ENCODE peak calls at places on chromosome 12, in eight cellular contexts. D is lower lobe of right lung; A is PC-3; B is hepatocyte; I is IMR-90; M is stomach; Z is CD8-positive, alpha-beta T cell; G is cardiac muscle cell. Y is an unnamed sample. For H3K36me3, the result is how much of the 10 kb centered on the place peaks cover.

GRCh38 chr12:103572312-103572711 is 14.8 kb upstream of the STAB2 start:
- DNase-seq in D (no peak), A (peak), B (no peak), I (no peak), M (no peak), Z (no peak), G (no peak), Y (no peak)

GRCh38 chr12:107794451-107794850 is 19.9 kb downstream of the ASCL4 start:
- DNase-seq in D (no peak), A (no peak), B (peak), I (no peak), M (no peak), Z (no peak), G (no peak), Y (peak)

GRCh38 chr12:118237908-118238307 is 102.0 kb downstream of the PEBP1 start:
- DNase-seq in D (no peak), A (peak), B (peak), I (peak), M (no peak), Z (no peak), G (no peak), Y (peak)

GRCh38 chr12:130966443-130967030 is 12.8 kb downstream of the ADGRD1 start:
- DNase-seq in D (no peak), A (no peak), B (no peak), I (no peak), M (no peak), Z (no peak), G (no peak), Y (no peak)

GRCh38 chr12:123075591-123076171 is 75.2 kb downstream of the PITPNM2 start:
- DNase-seq in D (peak), A (peak), B (peak), I (no peak), M (peak), Z (peak), G (peak), Y (no peak)

GRCh38 chr12:109773384-109774011 is 59.7 kb downstream of the TRPV4 start:
- DNase-seq in D (peak), A (peak), B (no peak), I (no peak), M (peak), Z (no peak), G (no peak), Y (peak)

GRCh38 chr12:16030729-16031128 is 119.6 kb downstream of the DERA start:
- DNase-seq in D (no peak), A (no peak), B (peak), I (peak), M (no peak), Z (no peak), G (no peak), Y (no peak)

GRCh38 chr12:118061876-118062791 is 1.2 kb upstream of the WSB2 start:
- DNase-seq in D (peak), A (peak), B (peak), I (peak), M (peak), Z (no peak), G (peak), Y (peak)

GRCh38 chr12:53223391-53224267 is 8.4 kb downstream of the RARG start:
- DNase-seq in D (peak), A (no peak), B (peak), I (peak), M (no peak), Z (peak), G (no peak), Y (peak)

GRCh38 chr12:24045816-24046257 is 96.4 kb upstream of the SOX5 start:
- DNase-seq in D (no peak), A (no peak), B (peak), I (peak), M (no peak), Z (no peak), G (no peak), Y (no peak)

GRCh38 chr12:97912943-97913342 is 450.3 kb downstream of the RMST start:
- DNase-seq in D (no peak), A (peak), B (no peak), I (no peak), M (no peak), Z (no peak), G (no peak), Y (peak)

GRCh38 chr12:46266382-46266791 is 2.5 kb downstream of the SLC38A1 start:
- DNase-seq in D (no peak), A (peak), B (peak), I (peak), M (no peak), Z (peak), G (no peak), Y (peak)

GRCh38 chr12:109550310-109550680 is 23.0 kb downstream of the MMAB start:
- DNase-seq in D (no peak), A (no peak), B (no peak), I (no peak), M (no peak), Z (no peak), G (no peak), Y (no peak)

GRCh38 chr12:115449526-115449925 is 765.6 kb upstream of the TBX3 start:
- DNase-seq in D (no peak), A (no peak), B (no peak), I (no peak), M (no peak), Z (no peak), G (no peak), Y (no peak)

GRCh38 chr12:113333111-113333750 is 1.7 kb downstream of the SLC8B1 start:
- DNase-seq in D (no peak), A (no peak), B (no peak), I (no peak), M (no peak), Z (no peak), G (no peak), Y (no peak)

GRCh38 chr12:31037921-31038320 is 35.7 kb upstream of the DDX11 start:
- DNase-seq in D (no peak), A (peak), B (no peak), I (no peak), M (no peak), Z (no peak), G (no peak), Y (peak)

GRCh38 chr12:54018608-54018984 is 9.6 kb upstream of the HOXC6 start:
- DNase-seq in D (no peak), A (no peak), B (no peak), I (no peak), M (no peak), Z (no peak), G (no peak), Y (no peak)

GRCh38 chr12:46343122-46343852 is 29.3 kb downstream of the SLC38A2 start:
- DNase-seq in D (no peak), A (peak), B (no peak), I (no peak), M (peak), Z (no peak), G (no peak), Y (peak)

GRCh38 chr12:113762155-113762848 is 203.8 kb downstream of the RBM19 start:
- DNase-seq in D (no peak), A (no peak), B (no peak), I (no peak), M (no peak), Z (no peak), G (no peak), Y (no peak)

GRCh38 chr12:68348419-68348818 is 16.3 kb upstream of the MDM1 start:
- DNase-seq in D (no peak), A (no peak), B (no peak), I (no peak), M (no peak), Z (no peak), G (no peak), Y (no peak)

GRCh38 chr12:121787063-121787774 is 6.3 kb downstream of the RHOF start:
- DNase-seq in D (no peak), A (peak), B (no peak), I (no peak), M (peak), Z (peak), G (no peak), Y (no peak)

GRCh38 chr12:2811791-2812190 is 677 bp upstream of the ITFG2 start:
- DNase-seq in D (no peak), A (no peak), B (no peak), I (no peak), M (no peak), Z (no peak), G (no peak), Y (no peak)

GRCh38 chr12:2813214-2813554 is 716 bp downstream of the ITFG2 start:
- DNase-seq in D (no peak), A (no peak), B (no peak), I (no peak), M (no peak), Z (no peak), G (peak), Y (no peak)

GRCh38 chr12:2812290-2813213 is at the start of gene ITFG2:
- DNase-seq in D (peak), A (peak), B (peak), I (peak), M (peak), Z (peak), G (peak), Y (peak)

DNA sequence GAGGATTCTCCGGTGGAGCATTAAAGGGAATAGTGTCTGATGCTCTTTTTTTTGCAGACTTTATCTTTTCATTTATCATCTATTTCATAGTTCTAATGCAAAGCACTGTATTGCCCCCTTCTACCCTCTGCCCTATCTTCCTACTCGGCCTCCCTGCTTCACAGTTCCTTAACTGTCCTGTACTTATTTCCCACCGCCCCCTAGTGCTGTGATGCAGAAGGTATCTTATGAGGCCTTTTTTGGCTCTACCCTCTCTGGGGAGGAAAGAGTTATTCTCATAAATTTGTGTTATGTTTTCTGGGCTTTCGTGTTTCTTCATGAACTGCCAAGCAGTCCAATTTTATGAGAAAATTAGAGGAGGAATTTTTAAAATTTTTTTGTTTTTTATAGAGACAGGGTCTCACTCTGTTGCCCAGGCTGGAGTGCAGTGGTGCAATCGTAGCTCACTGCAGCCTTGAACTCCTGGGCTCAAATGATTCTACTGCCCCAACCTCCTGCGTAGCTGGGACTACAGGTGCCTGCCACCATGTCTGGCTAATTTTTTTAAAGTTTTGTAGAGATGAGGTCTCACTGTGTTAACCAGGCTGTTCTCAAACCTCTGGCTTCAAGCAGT is 1.2 kb downstream of the ITFG2 start:
- DNase-seq in D (no peak), A (peak), B (peak), I (peak), M (no peak), Z (peak), G (peak), Y (peak)
- H3K4me3 ChIP-seq in D (peak), A (peak), B (peak), I (peak), M (peak), Z (peak), G (peak), Y (peak)

GRCh38 chr12:71125515-71125914 is 32.3 kb downstream of the TSPAN8 start:
- DNase-seq in D (no peak), A (peak), B (no peak), I (no peak), M (no peak), Z (no peak), G (no peak), Y (no peak)
- TF ChIP-seq CTCF in D (no peak), A (peak), B (no peak), I (no peak), M (no peak), Z (no peak), G (peak), Y (no peak)

GRCh38 chr12:100215209-100215608 is 14.6 kb downstream of the ACTR6 start:
- DNase-seq in D (no peak), A (no peak), B (no peak), I (no peak), M (no peak), Z (no peak), G (no peak), Y (peak)

GRCh38 chr12:100214518-100214917 is 13.9 kb downstream of the ACTR6 start:
- DNase-seq in D (no peak), A (no peak), B (no peak), I (no peak), M (no peak), Z (no peak), G (no peak), Y (no peak)

GRCh38 chr12:100216337-100216736 is 15.7 kb downstream of the ACTR6 start:
- DNase-seq in D (no peak), A (no peak), B (peak), I (no peak), M (no peak), Z (no peak), G (no peak), Y (no peak)

GRCh38 chr12:100211698-100212097 is 11.1 kb downstream of the ACTR6 start:
- DNase-seq in D (no peak), A (no peak), B (no peak), I (no peak), M (no peak), Z (no peak), G (no peak), Y (no peak)

DNA sequence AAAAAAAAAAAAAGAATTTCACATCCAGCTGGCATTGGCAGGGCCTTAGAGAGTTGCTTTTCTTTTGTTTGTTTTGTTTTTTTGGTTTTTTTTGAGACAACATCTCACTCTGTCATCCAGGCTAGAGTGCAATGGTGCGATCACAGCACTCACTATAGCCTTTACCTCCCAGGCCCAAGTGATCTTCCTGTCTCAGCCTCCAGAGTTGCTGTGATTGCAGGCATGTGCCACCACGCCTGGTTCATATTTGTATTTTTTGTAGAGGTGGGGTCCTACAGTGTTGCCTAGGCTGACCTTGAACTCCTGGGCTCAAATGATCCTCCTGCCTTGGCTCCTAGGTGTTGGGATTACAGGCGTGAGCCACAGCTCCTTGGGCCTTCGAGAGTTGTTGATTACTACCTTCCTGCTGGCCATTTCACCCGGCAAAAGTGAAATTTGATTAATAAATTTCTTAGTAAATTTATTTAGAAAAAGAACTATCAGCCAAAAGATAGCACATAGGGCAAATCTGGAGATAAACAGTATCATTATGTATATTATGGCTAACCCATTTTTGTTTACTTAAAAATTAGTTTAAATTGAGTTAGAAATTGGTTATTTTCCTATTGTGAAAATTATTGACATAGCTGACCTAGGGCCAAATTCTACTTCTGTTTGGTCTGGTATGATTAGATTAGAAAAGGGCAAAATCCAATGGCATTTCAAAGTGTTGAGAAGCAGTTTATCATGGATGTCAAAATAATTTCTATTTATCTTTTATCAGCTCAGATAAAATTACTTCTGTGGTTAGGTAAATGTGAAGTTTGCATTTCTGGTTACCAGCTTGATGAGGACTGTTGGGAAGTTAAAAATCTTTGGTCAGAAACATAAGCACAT is 12.6 kb downstream of the ACTR6 start:
- DNase-seq in D (no peak), A (no peak), B (no peak), I (no peak), M (no peak), Z (no peak), G (no peak), Y (no peak)
- H3K36me3 ChIP-seq in D (half or more), A (under half), B (under half), I (under half), M (half or more), Z (under half), G (under half), Y (under half)

GRCh38 chr12:125018356-125018755 is 24.9 kb downstream of the BRI3BP start:
- DNase-seq in D (no peak), A (no peak), B (no peak), I (no peak), M (no peak), Z (no peak), G (no peak), Y (no peak)

GRCh38 chr12:125024949-125025563 is 31.6 kb downstream of the BRI3BP start:
- DNase-seq in D (no peak), A (no peak), B (no peak), I (no peak), M (no peak), Z (no peak), G (no peak), Y (no peak)

GRCh38 chr12:125021096-125021495 is 27.7 kb downstream of the BRI3BP start:
- DNase-seq in D (no peak), A (no peak), B (no peak), I (no peak), M (no peak), Z (no peak), G (no peak), Y (no peak)

GRCh38 chr12:125023065-125023464 is 29.6 kb downstream of the BRI3BP start:
- DNase-seq in D (no peak), A (no peak), B (no peak), I (no peak), M (no peak), Z (no peak), G (no peak), Y (no peak)

GRCh38 chr12:125021771-125022170 is 28.3 kb downstream of the BRI3BP start:
- DNase-seq in D (no peak), A (no peak), B (no peak), I (no peak), M (no peak), Z (no peak), G (no peak), Y (no peak)
- H3K4me3 ChIP-seq in D (no peak), A (no peak), B (no peak), I (no peak), M (no peak), Z (no peak), G (no peak), Y (no peak)

DNA sequence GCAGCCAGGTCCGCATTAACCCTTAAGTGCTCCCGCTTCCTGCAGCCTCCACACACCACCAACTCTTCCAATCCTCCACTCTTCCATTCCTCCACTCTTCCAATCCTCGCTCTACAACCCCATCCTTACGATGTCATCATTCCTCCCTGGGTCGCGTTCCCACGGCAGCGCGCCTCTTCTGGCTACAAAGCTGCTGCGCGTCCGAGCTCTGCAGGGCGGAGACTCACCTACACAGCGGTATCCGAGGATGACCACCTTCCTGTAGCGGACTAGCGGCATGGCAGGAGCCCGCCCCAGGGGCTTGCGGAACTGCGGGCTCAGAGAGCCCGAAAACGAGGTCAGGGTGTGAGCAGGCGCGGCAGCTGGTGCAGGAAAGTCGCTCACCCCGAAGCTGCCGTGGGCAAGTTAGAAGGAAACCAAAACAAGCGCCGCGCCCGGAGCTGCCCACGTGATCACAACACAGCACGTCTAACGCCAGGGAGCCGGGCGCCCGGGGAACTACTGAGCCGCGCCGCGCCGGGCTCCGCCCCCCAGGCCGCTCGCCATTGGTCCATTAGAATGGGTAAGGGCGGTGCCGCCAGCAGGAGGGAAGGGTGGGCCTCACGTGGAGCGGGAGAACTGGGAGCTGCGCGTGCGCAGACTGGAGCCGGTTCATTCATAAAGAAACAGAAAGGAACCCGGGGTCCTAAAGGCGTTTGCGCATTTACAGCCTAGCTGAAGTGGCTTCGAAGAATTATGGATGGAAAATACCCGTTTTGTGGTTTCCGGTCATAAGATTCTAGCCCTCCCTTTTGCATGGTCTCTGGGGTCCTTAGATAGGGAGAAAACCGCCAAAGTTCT is at the start of gene RHEBL1:
- DNase-seq in D (peak), A (peak), B (peak), I (peak), M (peak), Z (peak), G (peak), Y (peak)
- TF ChIP-seq CTCF in D (no peak), A (peak), B (peak), I (peak), M (no peak), Z (no peak), G (no peak), Y (peak)

GRCh38 chr12:112191201-112191600 is 65.8 kb downstream of the TRAFD1 start:
- DNase-seq in D (no peak), A (no peak), B (no peak), I (no peak), M (no peak), Z (no peak), G (no peak), Y (no peak)
- H3K36me3 ChIP-seq in D (half or more), A (under half), B (under half), I (under half), M (half or more), Z (under half), G (half or more), Y (under half)

DNA sequence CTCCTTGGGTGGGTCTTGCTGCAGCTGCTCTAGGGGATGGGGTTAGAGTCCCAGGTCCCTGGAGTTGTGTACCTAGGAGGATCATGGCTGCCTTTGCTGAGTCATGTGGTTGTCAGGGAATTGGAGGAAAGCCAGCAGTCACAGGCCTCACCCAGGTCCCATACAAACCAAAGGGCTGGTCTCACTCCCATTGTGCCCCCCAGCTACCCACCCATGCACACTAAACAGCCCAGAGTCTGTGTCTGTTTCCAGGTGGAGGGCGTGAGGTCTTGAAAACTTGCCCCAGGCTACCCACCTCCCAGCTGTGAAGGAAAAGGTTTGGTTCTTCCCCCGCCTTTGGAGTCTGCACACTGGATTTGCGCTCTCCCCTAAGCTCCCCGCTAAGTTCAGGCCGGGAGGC is 387.8 kb downstream of the TMTC2 start:
- DNase-seq in D (no peak), A (peak), B (no peak), I (no peak), M (no peak), Z (no peak), G (no peak), Y (peak)
- H3K4me3 ChIP-seq in D (no peak), A (no peak), B (no peak), I (no peak), M (no peak), Z (no peak), G (no peak), Y (no peak)

Y was measured in bronchial epithelial cell.